ENCODE peak calls at places on chromosomes 3 and 15, in six cellular contexts. One of them, this sample, is unnamed.

GRCh38 chr15:98900382-98900781 is 107.2 kb downstream of the PGPEP1L start:
- DNase-seq in iPS-NIHi11: no peak
- DNase-seq in kidney: no peak
- DNase-seq in astrocyte of the hippocampus: peak
- DNase-seq in MV-4-11: no peak
- DNase-seq in coronary artery: no peak
- DNase-seq in this sample: no peak

GRCh38 chr15:62392411-62392810 is 227.3 kb upstream of the C2CD4B start:
- DNase-seq in MV-4-11: peak
- DNase-seq in astrocyte of the hippocampus: peak
- DNase-seq in iPS-NIHi11: peak
- DNase-seq in kidney: no peak
- DNase-seq in coronary artery: no peak
- DNase-seq in this sample: no peak

GRCh38 chr15:65192016-65192415 is 6.9 kb upstream of the CLPX start:
- DNase-seq in astrocyte of the hippocampus: no peak
- DNase-seq in MV-4-11: peak
- DNase-seq in iPS-NIHi11: peak
- DNase-seq in coronary artery: no peak
- DNase-seq in kidney: no peak
- DNase-seq in this sample: no peak

GRCh38 chr15:100866386-100867330 is 13.0 kb upstream of the ALDH1A3 start:
- DNase-seq in MV-4-11: no peak
- DNase-seq in coronary artery: no peak
- DNase-seq in iPS-NIHi11: no peak
- DNase-seq in astrocyte of the hippocampus: no peak
- DNase-seq in kidney: no peak
- DNase-seq in this sample: no peak

GRCh38 chr15:68367992-68368391 is 64.0 kb downstream of the ITGA11 start:
- DNase-seq in astrocyte of the hippocampus: no peak
- DNase-seq in MV-4-11: no peak
- DNase-seq in iPS-NIHi11: no peak
- DNase-seq in coronary artery: no peak
- DNase-seq in kidney: peak
- DNase-seq in this sample: no peak

GRCh38 chr3:149180057-149180573 is 41.5 kb downstream of the CP start:
- DNase-seq in coronary artery: peak
- DNase-seq in iPS-NIHi11: peak
- DNase-seq in astrocyte of the hippocampus: peak
- DNase-seq in kidney: peak
- DNase-seq in MV-4-11: peak
- DNase-seq in this sample: peak

GRCh38 chr15:71011503-71012155 is 103.6 kb upstream of the THSD4 start:
- DNase-seq in MV-4-11: peak
- DNase-seq in coronary artery: no peak
- DNase-seq in kidney: no peak
- DNase-seq in iPS-NIHi11: peak
- DNase-seq in astrocyte of the hippocampus: peak
- DNase-seq in this sample: no peak

GRCh38 chr15:72306211-72306785 is 13.7 kb downstream of the CELF6 start:
- DNase-seq in coronary artery: no peak
- DNase-seq in iPS-NIHi11: peak
- DNase-seq in kidney: no peak
- DNase-seq in astrocyte of the hippocampus: peak
- DNase-seq in MV-4-11: peak
- DNase-seq in this sample: no peak

GRCh38 chr3:4504340-4505261 is 11.5 kb downstream of the ITPR1 start:
- DNase-seq in kidney: no peak
- DNase-seq in MV-4-11: peak
- DNase-seq in iPS-NIHi11: no peak
- DNase-seq in astrocyte of the hippocampus: no peak
- DNase-seq in coronary artery: no peak
- DNase-seq in this sample: no peak

GRCh38 chr3:135226057-135226456 is 431.0 kb downstream of the EPHB1 start:
- DNase-seq in iPS-NIHi11: no peak
- DNase-seq in astrocyte of the hippocampus: no peak
- DNase-seq in MV-4-11: peak
- DNase-seq in coronary artery: no peak
- DNase-seq in kidney: no peak
- DNase-seq in this sample: peak

GRCh38 chr15:77224352-77224751 is 153.4 kb upstream of the TSPAN3 start:
- DNase-seq in astrocyte of the hippocampus: peak
- DNase-seq in kidney: no peak
- DNase-seq in MV-4-11: no peak
- DNase-seq in iPS-NIHi11: no peak
- DNase-seq in coronary artery: no peak
- DNase-seq in this sample: no peak

GRCh38 chr3:81245043-81245442 is 516.4 kb downstream of the GBE1 start:
- DNase-seq in astrocyte of the hippocampus: peak
- DNase-seq in MV-4-11: no peak
- DNase-seq in coronary artery: no peak
- DNase-seq in iPS-NIHi11: no peak
- DNase-seq in kidney: no peak
- DNase-seq in this sample: no peak

GRCh38 chr15:40493089-40493840 is 22.5 kb downstream of the CHST14 start:
- DNase-seq in coronary artery: no peak
- DNase-seq in astrocyte of the hippocampus: peak
- DNase-seq in MV-4-11: peak
- DNase-seq in kidney: no peak
- DNase-seq in iPS-NIHi11: no peak
- DNase-seq in this sample: no peak

GRCh38 chr15:36392666-36393266 is 186.7 kb upstream of the CDIN1 start:
- DNase-seq in MV-4-11: no peak
- DNase-seq in kidney: no peak
- DNase-seq in astrocyte of the hippocampus: no peak
- DNase-seq in coronary artery: no peak
- DNase-seq in iPS-NIHi11: no peak
- DNase-seq in this sample: no peak

GRCh38 chr15:100341662-100342560 is at the start of gene ADAMTS17:
- DNase-seq in iPS-NIHi11: peak
- DNase-seq in coronary artery: peak
- DNase-seq in kidney: peak
- DNase-seq in astrocyte of the hippocampus: peak
- DNase-seq in MV-4-11: peak
- DNase-seq in this sample: peak

GRCh38 chr3:124786491-124787241 is 56.4 kb downstream of the UMPS start:
- DNase-seq in iPS-NIHi11: no peak
- DNase-seq in astrocyte of the hippocampus: peak
- DNase-seq in kidney: no peak
- DNase-seq in coronary artery: no peak
- DNase-seq in MV-4-11: peak
- DNase-seq in this sample: no peak

GRCh38 chr3:23404241-23404640 is 201.1 kb downstream of the UBE2E2 start:
- DNase-seq in kidney: no peak
- DNase-seq in MV-4-11: no peak
- DNase-seq in iPS-NIHi11: no peak
- DNase-seq in coronary artery: no peak
- DNase-seq in astrocyte of the hippocampus: no peak
- DNase-seq in this sample: no peak

GRCh38 chr3:188937389-188937788 is 234.4 kb upstream of the TPRG1 start:
- DNase-seq in kidney: no peak
- DNase-seq in MV-4-11: no peak
- DNase-seq in coronary artery: no peak
- DNase-seq in iPS-NIHi11: peak
- DNase-seq in astrocyte of the hippocampus: peak
- DNase-seq in this sample: no peak

GRCh38 chr3:12308517-12308916 is 19.6 kb downstream of the PPARG start:
- DNase-seq in astrocyte of the hippocampus: peak
- DNase-seq in iPS-NIHi11: no peak
- DNase-seq in MV-4-11: peak
- DNase-seq in coronary artery: no peak
- DNase-seq in kidney: no peak
- DNase-seq in this sample: no peak

GRCh38 chr3:107068980-107069379 is 308.3 kb upstream of the CCDC54 start:
- DNase-seq in astrocyte of the hippocampus: peak
- DNase-seq in iPS-NIHi11: no peak
- DNase-seq in kidney: no peak
- DNase-seq in coronary artery: no peak
- DNase-seq in MV-4-11: no peak
- DNase-seq in this sample: no peak

GRCh38 chr15:48433226-48433886 is 102.1 kb downstream of the DUT start:
- DNase-seq in iPS-NIHi11: no peak
- DNase-seq in kidney: no peak
- DNase-seq in MV-4-11: no peak
- DNase-seq in coronary artery: no peak
- DNase-seq in astrocyte of the hippocampus: no peak
- DNase-seq in this sample: no peak

GRCh38 chr3:4474683-4475490 is 7.8 kb upstream of the SUMF1 start:
- DNase-seq in iPS-NIHi11: no peak
- DNase-seq in coronary artery: peak
- DNase-seq in astrocyte of the hippocampus: peak
- DNase-seq in MV-4-11: peak
- DNase-seq in kidney: no peak
- DNase-seq in this sample: no peak

GRCh38 chr3:185824051-185824466 is 783 bp downstream of the IGF2BP2 start:
- DNase-seq in iPS-NIHi11: peak
- DNase-seq in astrocyte of the hippocampus: peak
- DNase-seq in kidney: peak
- DNase-seq in coronary artery: no peak
- DNase-seq in MV-4-11: no peak
- DNase-seq in this sample: no peak

GRCh38 chr3:127052121-127052561 is 69.2 kb downstream of the PLXNA1 start:
- DNase-seq in astrocyte of the hippocampus: no peak
- DNase-seq in iPS-NIHi11: no peak
- DNase-seq in coronary artery: no peak
- DNase-seq in MV-4-11: no peak
- DNase-seq in kidney: peak
- DNase-seq in this sample: no peak

GRCh38 chr3:27985369-27986035 is 255.9 kb upstream of the CMC1 start:
- DNase-seq in astrocyte of the hippocampus: no peak
- DNase-seq in coronary artery: no peak
- DNase-seq in MV-4-11: no peak
- DNase-seq in iPS-NIHi11: no peak
- DNase-seq in kidney: no peak
- DNase-seq in this sample: no peak

GRCh38 chr15:62444104-62445027 is 279.3 kb upstream of the C2CD4B start:
- DNase-seq in iPS-NIHi11: no peak
- DNase-seq in astrocyte of the hippocampus: peak
- DNase-seq in kidney: no peak
- DNase-seq in MV-4-11: no peak
- DNase-seq in coronary artery: no peak
- DNase-seq in this sample: no peak

GRCh38 chr3:180073561-180073960 is 36.8 kb upstream of the PEX5L start:
- DNase-seq in kidney: no peak
- DNase-seq in MV-4-11: no peak
- DNase-seq in astrocyte of the hippocampus: no peak
- DNase-seq in coronary artery: no peak
- DNase-seq in iPS-NIHi11: no peak
- DNase-seq in this sample: no peak

GRCh38 chr3:61009025-61009424 is 242.2 kb downstream of the FHIT start:
- DNase-seq in kidney: no peak
- DNase-seq in MV-4-11: peak
- DNase-seq in iPS-NIHi11: peak
- DNase-seq in astrocyte of the hippocampus: no peak
- DNase-seq in coronary artery: no peak
- DNase-seq in this sample: no peak

GRCh38 chr3:71228156-71228885 is 355.2 kb downstream of the FOXP1 start:
- DNase-seq in kidney: no peak
- DNase-seq in MV-4-11: no peak
- DNase-seq in iPS-NIHi11: no peak
- DNase-seq in coronary artery: no peak
- DNase-seq in astrocyte of the hippocampus: no peak
- DNase-seq in this sample: no peak

GRCh38 chr3:133944181-133944580 is 48.5 kb upstream of the RAB6B start:
- DNase-seq in MV-4-11: no peak
- DNase-seq in iPS-NIHi11: no peak
- DNase-seq in kidney: peak
- DNase-seq in astrocyte of the hippocampus: peak
- DNase-seq in coronary artery: peak
- DNase-seq in this sample: no peak

GRCh38 chr3:10155123-10155472 is 9.6 kb upstream of the IRAK2 start:
- DNase-seq in coronary artery: no peak
- DNase-seq in kidney: no peak
- DNase-seq in iPS-NIHi11: no peak
- DNase-seq in astrocyte of the hippocampus: no peak
- DNase-seq in MV-4-11: no peak
- DNase-seq in this sample: no peak

GRCh38 chr3:48186993-48187578 is 1.1 kb downstream of the CDC25A start:
- DNase-seq in astrocyte of the hippocampus: peak
- DNase-seq in kidney: no peak
- DNase-seq in MV-4-11: no peak
- DNase-seq in iPS-NIHi11: no peak
- DNase-seq in coronary artery: no peak
- DNase-seq in this sample: no peak

GRCh38 chr3:189144645-189145044 is 27.1 kb upstream of the TPRG1 start:
- DNase-seq in coronary artery: no peak
- DNase-seq in kidney: no peak
- DNase-seq in iPS-NIHi11: no peak
- DNase-seq in MV-4-11: peak
- DNase-seq in astrocyte of the hippocampus: peak
- DNase-seq in this sample: no peak

GRCh38 chr3:28575100-28575747 is 226.6 kb upstream of the AZI2 start:
- DNase-seq in astrocyte of the hippocampus: peak
- DNase-seq in coronary artery: no peak
- DNase-seq in kidney: peak
- DNase-seq in MV-4-11: no peak
- DNase-seq in iPS-NIHi11: peak
- DNase-seq in this sample: no peak

GRCh38 chr15:39720721-39721611 is 61.7 kb downstream of the FSIP1 start:
- DNase-seq in kidney: no peak
- DNase-seq in iPS-NIHi11: no peak
- DNase-seq in astrocyte of the hippocampus: peak
- DNase-seq in coronary artery: no peak
- DNase-seq in MV-4-11: peak
- DNase-seq in this sample: no peak

GRCh38 chr3:140603766-140604165 is 74.1 kb upstream of the TRIM42 start:
- DNase-seq in coronary artery: no peak
- DNase-seq in iPS-NIHi11: no peak
- DNase-seq in astrocyte of the hippocampus: no peak
- DNase-seq in kidney: no peak
- DNase-seq in MV-4-11: no peak
- DNase-seq in this sample: no peak

GRCh38 chr15:40420793-40421192 is 15.2 kb downstream of the IVD start:
- DNase-seq in kidney: peak
- DNase-seq in iPS-NIHi11: no peak
- DNase-seq in coronary artery: no peak
- DNase-seq in astrocyte of the hippocampus: no peak
- DNase-seq in MV-4-11: peak
- DNase-seq in this sample: no peak

GRCh38 chr3:72753495-72753894 is 94.8 kb downstream of the SHQ1 start:
- DNase-seq in astrocyte of the hippocampus: no peak
- DNase-seq in coronary artery: no peak
- DNase-seq in MV-4-11: no peak
- DNase-seq in iPS-NIHi11: no peak
- DNase-seq in kidney: no peak
- DNase-seq in this sample: no peak

GRCh38 chr3:145272684-145273083 is 888.3 kb downstream of the PLOD2 start:
- DNase-seq in kidney: no peak
- DNase-seq in coronary artery: no peak
- DNase-seq in astrocyte of the hippocampus: no peak
- DNase-seq in iPS-NIHi11: no peak
- DNase-seq in MV-4-11: no peak
- DNase-seq in this sample: no peak